ENCODE peak calls at places on chromosomes 5 and 9, in four cellular contexts. One of them, this sample, is unnamed.

GRCh38 chr9:38214441-38214840 is 145.4 kb upstream of the SHB start:
- DNase-seq in uterus: no peak
- DNase-seq in foreskin keratinocyte: no peak
- DNase-seq in tibial nerve: no peak
- DNase-seq in this sample: no peak

GRCh38 chr5:93990504-93991085 is 249.2 kb upstream of the POU5F2 start:
- DNase-seq in uterus: no peak
- DNase-seq in foreskin keratinocyte: no peak
- DNase-seq in tibial nerve: no peak
- DNase-seq in this sample: no peak

GRCh38 chr9:81344366-81344765 is 345.0 kb downstream of the TLE1 start:
- DNase-seq in tibial nerve: no peak
- DNase-seq in uterus: no peak
- DNase-seq in foreskin keratinocyte: no peak
- DNase-seq in this sample: peak; percentile 74

GRCh38 chr5:180831139-180832080 is 28.8 kb upstream of the MGAT1 start:
- DNase-seq in tibial nerve: peak; percentile 72
- DNase-seq in uterus: peak; percentile 87
- DNase-seq in foreskin keratinocyte: no peak
- DNase-seq in this sample: peak; percentile 85

GRCh38 chr9:99255651-99256050 is 33.6 kb downstream of the SEC61B start:
- DNase-seq in foreskin keratinocyte: no peak
- DNase-seq in uterus: no peak
- DNase-seq in tibial nerve: no peak
- DNase-seq in this sample: no peak

GRCh38 chr9:123941535-123942070 is 11.7 kb upstream of the DENND1A start:
- DNase-seq in foreskin keratinocyte: no peak
- DNase-seq in tibial nerve: no peak
- DNase-seq in uterus: no peak
- DNase-seq in this sample: no peak

GRCh38 chr9:133278161-133279131 is 3.4 kb upstream of the ABO start:
- DNase-seq in foreskin keratinocyte: no peak
- DNase-seq in tibial nerve: no peak
- DNase-seq in uterus: no peak
- DNase-seq in this sample: no peak

GRCh38 chr9:37079370-37080164 is 40.8 kb upstream of the ZCCHC7 start:
- DNase-seq in tibial nerve: peak; percentile 91
- DNase-seq in foreskin keratinocyte: peak; percentile 83
- DNase-seq in uterus: peak; percentile 88
- DNase-seq in this sample: peak; percentile 92

GRCh38 chr5:74946471-74946870 is 80.3 kb upstream of the FAM169A start:
- DNase-seq in tibial nerve: no peak
- DNase-seq in uterus: no peak
- DNase-seq in foreskin keratinocyte: no peak
- DNase-seq in this sample: no peak

GRCh38 chr5:177336112-177336511 is 15.4 kb downstream of the LMAN2 start:
- DNase-seq in tibial nerve: no peak
- DNase-seq in foreskin keratinocyte: no peak
- DNase-seq in uterus: no peak
- DNase-seq in this sample: no peak

GRCh38 chr5:129271309-129271708 is 176.8 kb downstream of the ISOC1 start:
- DNase-seq in uterus: no peak
- DNase-seq in tibial nerve: no peak
- DNase-seq in foreskin keratinocyte: peak; percentile 2
- DNase-seq in this sample: no peak

GRCh38 chr9:92718086-92719001 is 46.3 kb downstream of the BICD2 start:
- DNase-seq in tibial nerve: no peak
- DNase-seq in foreskin keratinocyte: no peak
- DNase-seq in uterus: no peak
- DNase-seq in this sample: no peak

GRCh38 chr9:23701291-23701690 is 124.7 kb downstream of the ELAVL2 start:
- DNase-seq in tibial nerve: no peak
- DNase-seq in uterus: no peak
- DNase-seq in foreskin keratinocyte: no peak
- DNase-seq in this sample: no peak

GRCh38 chr9:6384732-6385131 is 28.3 kb upstream of the UHRF2 start:
- DNase-seq in uterus: no peak
- DNase-seq in foreskin keratinocyte: no peak
- DNase-seq in tibial nerve: no peak
- DNase-seq in this sample: no peak

GRCh38 chr5:92909545-92909962 is 671.5 kb downstream of the NR2F1-AS1 start:
- DNase-seq in foreskin keratinocyte: no peak
- DNase-seq in tibial nerve: no peak
- DNase-seq in uterus: no peak
- DNase-seq in this sample: peak; percentile 65

GRCh38 chr9:23746317-23746716 is 79.7 kb downstream of the ELAVL2 start:
- DNase-seq in foreskin keratinocyte: no peak
- DNase-seq in tibial nerve: no peak
- DNase-seq in uterus: no peak
- DNase-seq in this sample: no peak

GRCh38 chr5:95583992-95584391 is 29.1 kb downstream of the ARSK start:
- DNase-seq in tibial nerve: no peak
- DNase-seq in uterus: no peak
- DNase-seq in foreskin keratinocyte: no peak
- DNase-seq in this sample: no peak

GRCh38 chr5:72328172-72328571 is 8.0 kb downstream of the PTCD2 start:
- DNase-seq in tibial nerve: no peak
- DNase-seq in uterus: peak; percentile 19
- DNase-seq in foreskin keratinocyte: no peak
- DNase-seq in this sample: no peak

GRCh38 chr9:136399176-136400037 is 563 bp downstream of the SNAPC4 start:
- DNase-seq in uterus: no peak
- DNase-seq in foreskin keratinocyte: no peak
- DNase-seq in tibial nerve: no peak
- DNase-seq in this sample: no peak

GRCh38 chr5:125450803-125451202 is 704.4 kb upstream of the ZNF608 start:
- DNase-seq in uterus: no peak
- DNase-seq in tibial nerve: no peak
- DNase-seq in foreskin keratinocyte: no peak
- DNase-seq in this sample: no peak

GRCh38 chr5:75524591-75524990 is 12.9 kb downstream of the POLK start:
- DNase-seq in uterus: no peak
- DNase-seq in foreskin keratinocyte: no peak
- DNase-seq in tibial nerve: no peak
- DNase-seq in this sample: no peak

GRCh38 chr5:176535101-176535654 is 2.0 kb downstream of the RNF44 start:
- DNase-seq in foreskin keratinocyte: no peak
- DNase-seq in tibial nerve: no peak
- DNase-seq in uterus: no peak
- DNase-seq in this sample: no peak

GRCh38 chr5:174323878-174324281 is 278.4 kb downstream of the NSG2 start:
- DNase-seq in foreskin keratinocyte: peak; percentile 11
- DNase-seq in uterus: no peak
- DNase-seq in tibial nerve: no peak
- DNase-seq in this sample: peak; percentile 69

GRCh38 chr5:172910828-172911627 is 48.2 kb upstream of the RPL26L1 start:
- DNase-seq in uterus: peak; percentile 71
- DNase-seq in tibial nerve: peak; percentile 81
- DNase-seq in foreskin keratinocyte: no peak
- DNase-seq in this sample: no peak

GRCh38 chr9:109312783-109313182 is 8.1 kb downstream of the EPB41L4B start:
- DNase-seq in tibial nerve: no peak
- DNase-seq in foreskin keratinocyte: no peak
- DNase-seq in uterus: no peak
- DNase-seq in this sample: no peak

GRCh38 chr9:95516736-95517558 is at the start of gene PTCH1:
- DNase-seq in tibial nerve: no peak
- DNase-seq in foreskin keratinocyte: no peak
- DNase-seq in uterus: peak; percentile 50
- DNase-seq in this sample: peak; percentile 55

GRCh38 chr9:133848471-133848870 is 110.3 kb upstream of the SARDH start:
- DNase-seq in foreskin keratinocyte: no peak
- DNase-seq in tibial nerve: no peak
- DNase-seq in uterus: no peak
- DNase-seq in this sample: no peak

GRCh38 chr5:176469293-176469692 is 21.1 kb downstream of the FAF2 start:
- DNase-seq in uterus: no peak
- DNase-seq in foreskin keratinocyte: no peak
- DNase-seq in tibial nerve: no peak
- DNase-seq in this sample: no peak

GRCh38 chr9:2087500-2088313 is 72.6 kb downstream of the SMARCA2 start:
- DNase-seq in uterus: no peak
- DNase-seq in tibial nerve: no peak
- DNase-seq in foreskin keratinocyte: peak; percentile 9
- DNase-seq in this sample: no peak

GRCh38 chr9:18189876-18190670 is 283.9 kb upstream of the ADAMTSL1 start:
- DNase-seq in foreskin keratinocyte: peak; percentile 8
- DNase-seq in uterus: no peak
- DNase-seq in tibial nerve: no peak
- DNase-seq in this sample: no peak

GRCh38 chr5:3510642-3511041 is 85.0 kb upstream of the IRX1 start:
- DNase-seq in tibial nerve: no peak
- DNase-seq in uterus: no peak
- DNase-seq in foreskin keratinocyte: no peak
- DNase-seq in this sample: no peak

GRCh38 chr5:135715267-135716050 is 119.0 kb upstream of the SLC25A48 start:
- DNase-seq in tibial nerve: no peak
- DNase-seq in foreskin keratinocyte: no peak
- DNase-seq in uterus: no peak
- DNase-seq in this sample: no peak

GRCh38 chr5:159330131-159330530 is at the start of gene IL12B:
- DNase-seq in uterus: no peak
- DNase-seq in tibial nerve: no peak
- DNase-seq in foreskin keratinocyte: no peak
- DNase-seq in this sample: no peak

GRCh38 chr5:90144625-90145327 is 264.8 kb downstream of the CETN3 start:
- DNase-seq in foreskin keratinocyte: peak; percentile 14
- DNase-seq in tibial nerve: no peak
- DNase-seq in uterus: no peak
- DNase-seq in this sample: no peak

GRCh38 chr5:147643142-147643541 is 133.3 kb upstream of the DPYSL3 start:
- DNase-seq in foreskin keratinocyte: peak; percentile 31
- DNase-seq in uterus: no peak
- DNase-seq in tibial nerve: no peak
- DNase-seq in this sample: no peak

GRCh38 chr9:112439825-112440224 is 46.8 kb upstream of the KIAA1958 start:
- DNase-seq in tibial nerve: no peak
- DNase-seq in foreskin keratinocyte: no peak
- DNase-seq in uterus: no peak
- DNase-seq in this sample: no peak

DNA sequence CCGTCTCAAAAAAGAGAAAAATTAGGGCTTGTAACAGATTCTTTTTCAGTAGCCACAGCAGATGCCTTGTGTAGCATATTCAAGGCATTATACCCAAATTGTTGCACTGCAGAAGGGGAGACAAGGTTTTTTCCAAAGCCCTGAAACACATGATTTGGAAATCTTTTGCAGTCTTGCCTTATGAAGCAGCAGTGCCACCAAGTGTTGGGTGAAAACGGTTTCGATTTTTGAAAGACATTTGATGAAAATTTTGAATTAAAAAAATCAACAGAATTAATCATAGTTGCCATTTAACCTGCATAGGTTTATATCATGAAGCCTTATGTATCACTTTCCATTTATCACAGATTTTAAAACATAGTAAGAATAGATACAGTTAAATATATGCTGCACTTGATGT is 479.5 kb downstream of the TAF11L14 start:
- DNase-seq in foreskin keratinocyte: no peak
- DNase-seq in uterus: no peak
- DNase-seq in tibial nerve: no peak
- DNase-seq in this sample: peak; percentile 25
- TF ChIP-seq CTCF in foreskin keratinocyte: peak; percentile 60
- TF ChIP-seq CTCF in uterus: no peak
- TF ChIP-seq CTCF in tibial nerve: no peak
- TF ChIP-seq CTCF in this sample: peak; percentile 50

GRCh38 chr9:96875460-96876142 is 21.3 kb upstream of the ZNF782 start:
- DNase-seq in uterus: no peak
- DNase-seq in foreskin keratinocyte: no peak
- DNase-seq in tibial nerve: no peak
- DNase-seq in this sample: peak; percentile 88
- TF ChIP-seq CTCF in uterus: no peak
- TF ChIP-seq CTCF in foreskin keratinocyte: peak; percentile 56
- TF ChIP-seq CTCF in tibial nerve: no peak
- TF ChIP-seq CTCF in this sample: no peak

GRCh38 chr9:130220351-130220750 is 45.2 kb upstream of the HMCN2 start:
- DNase-seq in uterus: peak; percentile 70
- DNase-seq in foreskin keratinocyte: no peak
- DNase-seq in tibial nerve: no peak
- DNase-seq in this sample: peak; percentile 49

GRCh38 chr9:130222833-130223232 is 42.7 kb upstream of the HMCN2 start:
- DNase-seq in foreskin keratinocyte: no peak
- DNase-seq in tibial nerve: no peak
- DNase-seq in uterus: no peak
- DNase-seq in this sample: no peak

GRCh38 chr9:130215341-130216119 is 43.3 kb downstream of the NCS1 start:
- DNase-seq in uterus: no peak
- DNase-seq in foreskin keratinocyte: no peak
- DNase-seq in tibial nerve: no peak
- DNase-seq in this sample: peak; percentile 15

GRCh38 chr9:130217838-130218237 is 45.6 kb downstream of the NCS1 start:
- DNase-seq in tibial nerve: no peak
- DNase-seq in foreskin keratinocyte: no peak
- DNase-seq in uterus: no peak
- DNase-seq in this sample: no peak

DNA sequence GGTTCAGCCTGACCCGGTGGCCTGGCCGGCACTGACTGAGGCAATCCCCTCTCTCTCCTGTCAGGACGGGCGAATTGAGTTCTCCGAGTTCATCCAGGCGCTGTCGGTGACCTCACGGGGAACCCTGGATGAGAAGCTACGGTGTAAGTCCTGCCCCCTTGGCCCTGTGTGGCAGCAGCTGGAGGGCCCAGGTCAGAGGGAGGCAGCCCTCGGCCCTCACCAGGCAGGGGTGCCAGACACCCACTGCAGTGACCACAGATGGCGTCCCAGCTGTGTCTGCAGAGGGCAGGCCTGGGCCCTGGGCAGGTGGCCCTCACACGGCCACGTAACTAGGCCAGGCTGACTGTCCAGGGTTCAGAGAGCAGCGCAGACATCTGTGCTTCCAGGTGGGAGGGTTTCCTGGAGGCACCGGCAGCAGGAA is 45.9 kb upstream of the HMCN2 start:
- DNase-seq in uterus: no peak
- DNase-seq in foreskin keratinocyte: no peak
- DNase-seq in tibial nerve: no peak
- DNase-seq in this sample: peak; percentile 52
- TF ChIP-seq CTCF in uterus: no peak
- TF ChIP-seq CTCF in foreskin keratinocyte: no peak
- TF ChIP-seq CTCF in tibial nerve: no peak
- TF ChIP-seq CTCF in this sample: no peak

GRCh38 chr9:128150594-128151342 is 1.5 kb downstream of the LCN2 start:
- DNase-seq in tibial nerve: no peak
- DNase-seq in foreskin keratinocyte: no peak
- DNase-seq in uterus: no peak
- DNase-seq in this sample: peak; percentile 56
- TF ChIP-seq CTCF in tibial nerve: no peak
- TF ChIP-seq CTCF in foreskin keratinocyte: peak; percentile 48
- TF ChIP-seq CTCF in uterus: no peak
- TF ChIP-seq CTCF in this sample: peak; percentile 43